ENCODE peak calls at places on chromosomes 1 and 21, in seven cellular contexts. One of them, this sample, is unnamed.

GRCh38 chr1:245232936-245233335 is 78.2 kb downstream of the KIF26B start:
- DNase-seq in adipocyte: no peak
- DNase-seq in GM19239: no peak
- DNase-seq in CD8-positive, alpha-beta T cell: no peak
- DNase-seq in NCI-H2081: no peak
- DNase-seq in fibroblast of mammary gland: no peak
- DNase-seq in posterior cingulate gyrus: no peak
- DNase-seq in this sample: no peak

GRCh38 chr1:169892819-169893644 is 664 bp downstream of the SCYL3 start:
- DNase-seq in adipocyte: peak
- DNase-seq in GM19239: no peak
- DNase-seq in CD8-positive, alpha-beta T cell: no peak
- DNase-seq in NCI-H2081: no peak
- DNase-seq in fibroblast of mammary gland: no peak
- DNase-seq in posterior cingulate gyrus: peak
- DNase-seq in this sample: no peak

GRCh38 chr1:29209173-29209572 is 21.6 kb downstream of the MECR start:
- DNase-seq in adipocyte: peak
- DNase-seq in GM19239: no peak
- DNase-seq in CD8-positive, alpha-beta T cell: no peak
- DNase-seq in NCI-H2081: no peak
- DNase-seq in fibroblast of mammary gland: peak
- DNase-seq in posterior cingulate gyrus: no peak
- DNase-seq in this sample: no peak

GRCh38 chr1:200670215-200671118 is 760 bp upstream of the DDX59 start:
- DNase-seq in adipocyte: peak
- DNase-seq in GM19239: peak
- DNase-seq in CD8-positive, alpha-beta T cell: no peak
- DNase-seq in NCI-H2081: peak
- DNase-seq in fibroblast of mammary gland: peak
- DNase-seq in posterior cingulate gyrus: peak
- DNase-seq in this sample: peak

GRCh38 chr21:25790122-25790951 is 55.6 kb downstream of the GABPA start:
- DNase-seq in adipocyte: peak
- DNase-seq in GM19239: no peak
- DNase-seq in CD8-positive, alpha-beta T cell: no peak
- DNase-seq in NCI-H2081: peak
- DNase-seq in fibroblast of mammary gland: peak
- DNase-seq in posterior cingulate gyrus: peak
- DNase-seq in this sample: no peak

GRCh38 chr1:47865881-47866535 is 131.2 kb downstream of the TRABD2B start:
- DNase-seq in adipocyte: no peak
- DNase-seq in GM19239: no peak
- DNase-seq in CD8-positive, alpha-beta T cell: no peak
- DNase-seq in NCI-H2081: no peak
- DNase-seq in fibroblast of mammary gland: no peak
- DNase-seq in posterior cingulate gyrus: no peak
- DNase-seq in this sample: no peak

GRCh38 chr21:16978309-16978895 is 534.4 kb upstream of the CXADR start:
- DNase-seq in adipocyte: no peak
- DNase-seq in GM19239: no peak
- DNase-seq in CD8-positive, alpha-beta T cell: no peak
- DNase-seq in NCI-H2081: no peak
- DNase-seq in fibroblast of mammary gland: no peak
- DNase-seq in posterior cingulate gyrus: peak
- DNase-seq in this sample: no peak

GRCh38 chr1:15446212-15446611 is 8.0 kb downstream of the CTRC start:
- DNase-seq in adipocyte: no peak
- DNase-seq in GM19239: no peak
- DNase-seq in CD8-positive, alpha-beta T cell: no peak
- DNase-seq in NCI-H2081: no peak
- DNase-seq in fibroblast of mammary gland: no peak
- DNase-seq in posterior cingulate gyrus: no peak
- DNase-seq in this sample: no peak

GRCh38 chr1:57468661-57469523 is 45.0 kb upstream of the DAB1 start:
- DNase-seq in adipocyte: peak
- DNase-seq in GM19239: no peak
- DNase-seq in CD8-positive, alpha-beta T cell: no peak
- DNase-seq in NCI-H2081: no peak
- DNase-seq in fibroblast of mammary gland: peak
- DNase-seq in posterior cingulate gyrus: no peak
- DNase-seq in this sample: no peak

GRCh38 chr1:183580281-183580682 is 10.0 kb downstream of the NCF2 start:
- DNase-seq in adipocyte: no peak
- DNase-seq in GM19239: peak
- DNase-seq in CD8-positive, alpha-beta T cell: no peak
- DNase-seq in NCI-H2081: peak
- DNase-seq in fibroblast of mammary gland: peak
- DNase-seq in posterior cingulate gyrus: no peak
- DNase-seq in this sample: no peak